ENCODE peak calls at places on chromosome X, in four cellular contexts. N is thyroid gland, J is breast epithelium, C is Panc1. Z is an unnamed sample. For H3K4me1, the result is how much of the 10 kb centered on the place peaks cover.

GRCh38 chrX:86061407-86061806 is 14.0 kb upstream of the CHM start:
- DNase-seq in N (no peak), C (no peak), J (no peak), Z (no peak)

GRCh38 chrX:71604141-71604540 is 14.2 kb downstream of the CXCR3 start:
- DNase-seq in N (no peak), C (no peak), J (no peak), Z (no peak)

GRCh38 chrX:21276736-21277433 is 97.3 kb upstream of the CNKSR2 start:
- DNase-seq in C (no peak), N (no peak), J (no peak), Z (no peak)

GRCh38 chrX:39814391-39814790 is 283.4 kb downstream of the BCOR start:
- DNase-seq in J (no peak), N (peak), C (no peak), Z (no peak)

GRCh38 chrX:1196436-1196835 is 16.0 kb downstream of the CRLF2 start:
- DNase-seq in J (no peak), N (no peak), C (no peak), Z (no peak)

GRCh38 chrX:108322243-108322642 is 116.0 kb downstream of the COL4A6 start:
- DNase-seq in J (no peak), N (no peak), C (no peak), Z (no peak)

GRCh38 chrX:24229400-24229879 is 79.9 kb downstream of the ZFX start:
- DNase-seq in J (no peak), N (no peak), C (no peak), Z (no peak)

GRCh38 chrX:123060986-123061385 is 123.1 kb upstream of the GRIA3 start:
- DNase-seq in C (no peak), N (no peak), J (no peak), Z (no peak)

GRCh38 chrX:70755850-70756249 is 152.7 kb downstream of the TEX11 start:
- DNase-seq in N (peak), J (no peak), C (no peak), Z (no peak)

GRCh38 chrX:154013614-154014360 is 5.9 kb downstream of the IRAK1 start:
- DNase-seq in C (peak), N (no peak), J (no peak), Z (no peak)

GRCh38 chrX:24415921-24416320 is 49.2 kb upstream of the PDK3 start:
- DNase-seq in C (no peak), N (no peak), J (no peak), Z (no peak)

GRCh38 chrX:48835524-48836329 is at the start of gene PCSK1N:
- DNase-seq in J (no peak), N (no peak), C (no peak), Z (no peak)

GRCh38 chrX:71619193-71619592 is 882 bp upstream of the CXCR3 start:
- DNase-seq in J (no peak), N (no peak), C (no peak), Z (no peak)

GRCh38 chrX:661154-661553 is 30.6 kb downstream of the SHOX start:
- DNase-seq in C (no peak), J (no peak), N (no peak), Z (no peak)

GRCh38 chrX:110316351-110317078 is 1.4 kb downstream of the AMMECR1 start:
- DNase-seq in C (no peak), J (no peak), N (peak), Z (no peak)

GRCh38 chrX:52979993-52980392 is 21.7 kb upstream of the FAM156A start:
- DNase-seq in J (no peak), C (no peak), N (no peak), Z (no peak)

GRCh38 chrX:48966796-48967579 is 4.7 kb downstream of the KCND1 start:
- DNase-seq in N (peak), J (no peak), C (no peak), Z (no peak)

GRCh38 chrX:32448945-32449344 is 762.4 kb downstream of the DMD start:
- DNase-seq in C (no peak), N (no peak), J (no peak), Z (no peak)

GRCh38 chrX:55758033-55758432 is 40.5 kb downstream of the RRAGB start:
- DNase-seq in N (no peak), C (no peak), J (no peak), Z (no peak)

GRCh38 chrX:110852180-110852579 is 56.6 kb upstream of the CHRDL1 start:
- DNase-seq in C (no peak), N (no peak), J (no peak), Z (no peak)

GRCh38 chrX:153723351-153724251 is 586 bp downstream of the BCAP31 start:
- DNase-seq in J (no peak), C (no peak), N (peak), Z (peak)

GRCh38 chrX:118480172-118480571 is 15.4 kb upstream of the DOCK11 start:
- DNase-seq in J (no peak), C (no peak), N (no peak), Z (no peak)

GRCh38 chrX:110418220-110418856 is 59.7 kb downstream of the RTL9 start:
- DNase-seq in C (no peak), N (peak), J (no peak), Z (no peak)

DNA sequence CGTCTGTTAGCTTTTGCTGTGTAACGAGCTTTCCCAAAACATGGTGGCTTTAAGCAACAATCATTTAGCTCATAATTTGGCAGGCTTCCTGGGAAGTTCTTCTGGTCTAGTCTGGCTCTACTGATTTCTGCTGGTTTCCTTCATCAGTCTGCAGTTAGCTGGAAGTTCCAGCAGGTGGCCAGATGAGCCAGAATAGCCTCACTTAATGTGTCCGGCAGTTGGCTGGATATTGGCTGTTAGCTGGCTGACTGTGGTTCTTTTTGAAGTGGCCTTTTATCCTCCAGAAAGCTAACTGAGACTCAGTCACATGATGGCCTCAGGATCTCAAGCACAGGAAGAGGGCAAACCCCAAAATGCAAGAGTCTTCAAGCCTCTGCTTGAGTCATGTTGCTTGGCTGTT is 34.9 kb downstream of the FTHL17 start:
- DNase-seq in J (no peak), C (peak), N (peak), Z (peak)
- H3K4me1 ChIP-seq in J (under half), C (under half), N (under half), Z (under half)

DNA sequence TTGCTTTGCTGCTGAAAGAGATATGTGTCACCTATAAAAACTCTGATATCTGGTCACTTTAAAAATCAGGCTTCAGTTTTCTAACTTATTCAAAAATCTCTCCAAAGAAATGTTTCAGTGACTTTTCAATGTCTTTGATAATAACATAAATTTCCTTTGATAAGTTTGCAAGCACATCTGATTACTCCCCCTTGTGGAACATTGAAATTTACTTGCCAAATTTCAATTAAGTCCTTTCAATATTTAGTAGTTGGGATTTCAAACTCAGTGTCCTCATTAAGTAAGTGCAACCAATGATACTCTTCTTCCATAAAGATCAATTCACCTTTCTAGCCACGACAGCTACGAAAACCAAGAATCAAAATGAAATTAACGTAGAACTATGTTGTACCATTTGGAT is 151.3 kb upstream of the FAM47C start:
- DNase-seq in C (no peak), N (no peak), J (no peak), Z (no peak)
- TF ChIP-seq CTCF in C (peak), N (no peak), J (no peak), Z (no peak)

GRCh38 chrX:19869195-19869594 is 18.2 kb downstream of the SH3KBP1 start:
- DNase-seq in C (no peak), N (no peak), J (no peak), Z (no peak)
- H3K4me1 ChIP-seq in C (under half), N (under half), J (under half), Z (under half)

DNA sequence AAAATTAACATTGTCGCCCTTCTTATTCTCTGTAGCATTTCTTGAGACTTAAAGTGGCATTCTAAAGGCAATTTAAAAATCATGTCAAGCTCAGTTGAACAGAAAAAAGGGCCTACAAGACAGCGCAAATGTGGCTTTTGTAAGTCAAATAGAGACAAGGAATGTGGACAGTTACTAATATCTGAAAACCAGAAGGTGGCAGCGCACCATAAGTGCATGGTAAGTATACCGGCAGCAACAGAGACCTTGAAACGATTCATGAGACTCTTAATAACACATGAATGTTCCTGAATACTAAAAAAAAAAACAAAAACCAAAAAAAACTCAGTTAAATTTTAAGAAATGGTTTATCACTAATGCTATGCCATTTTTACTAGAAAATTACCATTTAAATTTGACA is 82.4 kb upstream of the HPRT1 start:
- DNase-seq in C (no peak), J (no peak), N (peak), Z (peak)
- TF ChIP-seq CTCF in C (peak), J (no peak), N (no peak), Z (no peak)

DNA sequence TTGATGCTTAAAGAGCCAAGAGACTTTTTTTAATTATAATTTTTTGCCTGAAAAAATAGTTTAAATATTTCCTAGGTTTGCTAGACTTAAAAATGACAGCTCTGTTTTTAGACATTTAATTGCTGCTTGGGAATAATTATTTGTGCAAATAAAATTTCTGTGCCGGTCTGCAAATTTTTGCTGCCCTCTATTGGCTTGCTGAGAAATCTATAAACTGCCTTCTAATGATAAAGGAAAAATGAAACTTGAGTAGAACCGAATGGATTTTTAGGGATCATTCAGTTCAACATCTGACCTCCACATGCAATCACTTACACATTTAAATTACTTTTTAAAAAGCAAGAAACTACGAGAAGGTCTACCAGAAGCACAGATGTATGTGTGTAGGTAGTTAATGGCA is 434.0 kb downstream of the FAM133A start:
- DNase-seq in C (no peak), J (no peak), N (no peak), Z (no peak)
- H3K4me1 ChIP-seq in C (under half), J (under half), N (under half), Z (under half)

GRCh38 chrX:26445288-26445687 is 229.3 kb downstream of the MAGEB5 start:
- DNase-seq in J (no peak), N (no peak), C (no peak), Z (no peak)

GRCh38 chrX:26442340-26442739 is 226.4 kb downstream of the MAGEB5 start:
- DNase-seq in C (no peak), N (no peak), J (no peak), Z (no peak)
- TF ChIP-seq CTCF in C (peak), N (no peak), J (no peak), Z (no peak)